ENCODE peak calls at places on chromosomes 2 and 18, in ten cellular contexts. One of them, this sample, is unnamed. For H3K4me1, the result is how much of the 10 kb centered on the place peaks cover.

GRCh38 chr2:203915256-203915655 is 21.3 kb upstream of the ICOS start:
- DNase-seq in heart right ventricle: no peak
- DNase-seq in CD8-positive, alpha-beta T cell: no peak
- DNase-seq in stomach: no peak
- DNase-seq in GM23338: no peak
- DNase-seq in endodermal cell: no peak
- DNase-seq in mammary epithelial cell: no peak
- DNase-seq in tibial nerve: no peak
- DNase-seq in transverse colon: no peak
- DNase-seq in BE2C: no peak
- DNase-seq in this sample: no peak

GRCh38 chr2:39546937-39547336 is 109.9 kb upstream of the MAP4K3 start:
- DNase-seq in GM23338: no peak
- DNase-seq in mammary epithelial cell: peak
- DNase-seq in heart right ventricle: no peak
- DNase-seq in BE2C: no peak
- DNase-seq in endodermal cell: no peak
- DNase-seq in transverse colon: no peak
- DNase-seq in stomach: no peak
- DNase-seq in tibial nerve: no peak
- DNase-seq in CD8-positive, alpha-beta T cell: no peak
- DNase-seq in this sample: no peak

GRCh38 chr2:49490710-49491109 is 336.4 kb upstream of the FSHR start:
- DNase-seq in endodermal cell: peak
- DNase-seq in tibial nerve: no peak
- DNase-seq in stomach: peak
- DNase-seq in transverse colon: peak
- DNase-seq in GM23338: peak
- DNase-seq in CD8-positive, alpha-beta T cell: no peak
- DNase-seq in mammary epithelial cell: peak
- DNase-seq in BE2C: peak
- DNase-seq in heart right ventricle: peak
- DNase-seq in this sample: peak

GRCh38 chr18:21134895-21135294 is 23.3 kb upstream of the ROCK1 start:
- DNase-seq in GM23338: no peak
- DNase-seq in endodermal cell: no peak
- DNase-seq in BE2C: no peak
- DNase-seq in stomach: no peak
- DNase-seq in CD8-positive, alpha-beta T cell: peak
- DNase-seq in mammary epithelial cell: peak
- DNase-seq in transverse colon: no peak
- DNase-seq in tibial nerve: no peak
- DNase-seq in heart right ventricle: no peak
- DNase-seq in this sample: no peak

GRCh38 chr2:40343904-40344303 is 108.0 kb downstream of the SLC8A1 start:
- DNase-seq in tibial nerve: no peak
- DNase-seq in endodermal cell: no peak
- DNase-seq in GM23338: no peak
- DNase-seq in heart right ventricle: no peak
- DNase-seq in BE2C: no peak
- DNase-seq in transverse colon: no peak
- DNase-seq in mammary epithelial cell: peak
- DNase-seq in CD8-positive, alpha-beta T cell: no peak
- DNase-seq in stomach: no peak
- DNase-seq in this sample: no peak

GRCh38 chr2:218880749-218881594 is at the start of gene WNT10A:
- DNase-seq in tibial nerve: no peak
- DNase-seq in mammary epithelial cell: no peak
- DNase-seq in heart right ventricle: no peak
- DNase-seq in transverse colon: no peak
- DNase-seq in BE2C: peak
- DNase-seq in stomach: no peak
- DNase-seq in endodermal cell: peak
- DNase-seq in CD8-positive, alpha-beta T cell: no peak
- DNase-seq in GM23338: peak
- DNase-seq in this sample: peak

GRCh38 chr18:2981212-2981728 is 31.7 kb downstream of the LPIN2 start:
- DNase-seq in transverse colon: no peak
- DNase-seq in BE2C: no peak
- DNase-seq in mammary epithelial cell: peak
- DNase-seq in GM23338: no peak
- DNase-seq in CD8-positive, alpha-beta T cell: no peak
- DNase-seq in endodermal cell: no peak
- DNase-seq in tibial nerve: no peak
- DNase-seq in stomach: no peak
- DNase-seq in heart right ventricle: no peak
- DNase-seq in this sample: no peak

GRCh38 chr18:37253424-37254255 is 312.0 kb downstream of the CELF4 start:
- DNase-seq in heart right ventricle: no peak
- DNase-seq in tibial nerve: no peak
- DNase-seq in CD8-positive, alpha-beta T cell: no peak
- DNase-seq in stomach: peak
- DNase-seq in GM23338: peak
- DNase-seq in transverse colon: no peak
- DNase-seq in BE2C: peak
- DNase-seq in endodermal cell: peak
- DNase-seq in mammary epithelial cell: no peak
- DNase-seq in this sample: no peak

GRCh38 chr2:145688156-145688555 is 1168.2 kb upstream of the ZEB2 start:
- DNase-seq in tibial nerve: no peak
- DNase-seq in transverse colon: no peak
- DNase-seq in heart right ventricle: no peak
- DNase-seq in CD8-positive, alpha-beta T cell: no peak
- DNase-seq in stomach: no peak
- DNase-seq in endodermal cell: no peak
- DNase-seq in GM23338: no peak
- DNase-seq in BE2C: no peak
- DNase-seq in mammary epithelial cell: no peak
- DNase-seq in this sample: no peak

GRCh38 chr2:171347591-171348032 is 86.2 kb downstream of the METTL8 start:
- DNase-seq in transverse colon: no peak
- DNase-seq in stomach: no peak
- DNase-seq in tibial nerve: no peak
- DNase-seq in BE2C: no peak
- DNase-seq in endodermal cell: no peak
- DNase-seq in GM23338: no peak
- DNase-seq in mammary epithelial cell: peak
- DNase-seq in heart right ventricle: no peak
- DNase-seq in CD8-positive, alpha-beta T cell: no peak
- DNase-seq in this sample: no peak

GRCh38 chr2:39504790-39505335 is 67.8 kb upstream of the MAP4K3 start:
- DNase-seq in endodermal cell: no peak
- DNase-seq in BE2C: no peak
- DNase-seq in transverse colon: no peak
- DNase-seq in stomach: no peak
- DNase-seq in CD8-positive, alpha-beta T cell: no peak
- DNase-seq in tibial nerve: no peak
- DNase-seq in heart right ventricle: no peak
- DNase-seq in GM23338: no peak
- DNase-seq in mammary epithelial cell: no peak
- DNase-seq in this sample: no peak

GRCh38 chr2:227188292-227188691 is 23.9 kb downstream of the COL4A3 start:
- DNase-seq in BE2C: no peak
- DNase-seq in heart right ventricle: peak
- DNase-seq in stomach: no peak
- DNase-seq in tibial nerve: no peak
- DNase-seq in GM23338: no peak
- DNase-seq in mammary epithelial cell: no peak
- DNase-seq in endodermal cell: no peak
- DNase-seq in CD8-positive, alpha-beta T cell: no peak
- DNase-seq in transverse colon: no peak
- DNase-seq in this sample: no peak

GRCh38 chr2:19933351-19933981 is 31.7 kb upstream of the TTC32 start:
- DNase-seq in endodermal cell: no peak
- DNase-seq in BE2C: no peak
- DNase-seq in tibial nerve: no peak
- DNase-seq in GM23338: no peak
- DNase-seq in heart right ventricle: no peak
- DNase-seq in transverse colon: no peak
- DNase-seq in stomach: no peak
- DNase-seq in CD8-positive, alpha-beta T cell: no peak
- DNase-seq in mammary epithelial cell: peak
- DNase-seq in this sample: no peak
- TF ChIP-seq CTCF in endodermal cell: no peak
- TF ChIP-seq CTCF in BE2C: no peak
- TF ChIP-seq CTCF in tibial nerve: no peak
- TF ChIP-seq CTCF in GM23338: no peak
- TF ChIP-seq CTCF in heart right ventricle: no peak
- TF ChIP-seq CTCF in transverse colon: no peak
- TF ChIP-seq CTCF in stomach: no peak
- TF ChIP-seq CTCF in CD8-positive, alpha-beta T cell: no peak
- TF ChIP-seq CTCF in mammary epithelial cell: no peak
- TF ChIP-seq CTCF in this sample: no peak

GRCh38 chr2:65374555-65374954 is 57.8 kb downstream of the SPRED2 start:
- DNase-seq in tibial nerve: no peak
- DNase-seq in heart right ventricle: no peak
- DNase-seq in transverse colon: no peak
- DNase-seq in endodermal cell: no peak
- DNase-seq in stomach: no peak
- DNase-seq in GM23338: no peak
- DNase-seq in BE2C: no peak
- DNase-seq in mammary epithelial cell: no peak
- DNase-seq in CD8-positive, alpha-beta T cell: no peak
- DNase-seq in this sample: no peak

GRCh38 chr2:65377556-65378307 is 54.7 kb downstream of the SPRED2 start:
- DNase-seq in heart right ventricle: no peak
- DNase-seq in GM23338: peak
- DNase-seq in mammary epithelial cell: peak
- DNase-seq in CD8-positive, alpha-beta T cell: no peak
- DNase-seq in BE2C: no peak
- DNase-seq in transverse colon: peak
- DNase-seq in tibial nerve: no peak
- DNase-seq in stomach: no peak
- DNase-seq in endodermal cell: peak
- DNase-seq in this sample: no peak

GRCh38 chr2:65374999-65375398 is 57.4 kb downstream of the SPRED2 start:
- DNase-seq in CD8-positive, alpha-beta T cell: no peak
- DNase-seq in tibial nerve: no peak
- DNase-seq in stomach: no peak
- DNase-seq in mammary epithelial cell: no peak
- DNase-seq in transverse colon: no peak
- DNase-seq in endodermal cell: no peak
- DNase-seq in GM23338: no peak
- DNase-seq in BE2C: no peak
- DNase-seq in heart right ventricle: no peak
- DNase-seq in this sample: no peak

GRCh38 chr2:65373365-65373918 is 59.0 kb downstream of the SPRED2 start:
- DNase-seq in tibial nerve: no peak
- DNase-seq in stomach: no peak
- DNase-seq in heart right ventricle: no peak
- DNase-seq in CD8-positive, alpha-beta T cell: no peak
- DNase-seq in BE2C: no peak
- DNase-seq in mammary epithelial cell: no peak
- DNase-seq in GM23338: no peak
- DNase-seq in transverse colon: no peak
- DNase-seq in endodermal cell: no peak
- DNase-seq in this sample: no peak

DNA sequence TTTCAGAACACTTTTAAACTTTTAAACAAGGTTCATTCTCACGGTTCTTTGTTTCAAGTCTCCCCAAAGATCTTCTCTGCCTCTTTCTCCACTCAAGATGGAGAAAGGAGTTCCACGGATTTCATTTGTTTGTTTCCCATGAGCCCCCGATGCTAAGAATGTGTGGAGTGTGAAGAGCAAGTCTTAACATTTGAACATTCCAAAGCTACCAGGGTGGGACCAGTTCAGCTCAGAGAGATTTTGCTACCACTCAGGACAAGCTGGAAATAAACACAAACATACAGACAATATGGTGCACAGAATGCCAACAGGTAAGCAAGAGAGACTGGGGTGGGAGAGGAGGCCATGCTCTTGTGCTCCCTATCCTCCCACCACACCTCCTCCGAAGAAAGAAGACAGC is 56.7 kb downstream of the SPRED2 start:
- DNase-seq in endodermal cell: no peak
- DNase-seq in tibial nerve: no peak
- DNase-seq in GM23338: no peak
- DNase-seq in CD8-positive, alpha-beta T cell: no peak
- DNase-seq in stomach: no peak
- DNase-seq in heart right ventricle: no peak
- DNase-seq in transverse colon: no peak
- DNase-seq in mammary epithelial cell: no peak
- DNase-seq in BE2C: no peak
- DNase-seq in this sample: no peak
- H3K4me1 ChIP-seq in endodermal cell: half or more
- H3K4me1 ChIP-seq in tibial nerve: half or more
- H3K4me1 ChIP-seq in GM23338: under half
- H3K4me1 ChIP-seq in CD8-positive, alpha-beta T cell: under half
- H3K4me1 ChIP-seq in stomach: under half
- H3K4me1 ChIP-seq in heart right ventricle: half or more
- H3K4me1 ChIP-seq in transverse colon: under half
- H3K4me1 ChIP-seq in mammary epithelial cell: half or more
- H3K4me1 ChIP-seq in BE2C: under half
- H3K4me1 ChIP-seq in this sample: under half

GRCh38 chr2:220300806-220301205 is 673.4 kb downstream of the SLC4A3 start:
- DNase-seq in mammary epithelial cell: peak
- DNase-seq in GM23338: no peak
- DNase-seq in transverse colon: no peak
- DNase-seq in heart right ventricle: no peak
- DNase-seq in BE2C: no peak
- DNase-seq in stomach: no peak
- DNase-seq in tibial nerve: no peak
- DNase-seq in endodermal cell: no peak
- DNase-seq in CD8-positive, alpha-beta T cell: no peak
- DNase-seq in this sample: no peak
- TF ChIP-seq CTCF in mammary epithelial cell: no peak
- TF ChIP-seq CTCF in GM23338: no peak
- TF ChIP-seq CTCF in transverse colon: no peak
- TF ChIP-seq CTCF in heart right ventricle: no peak
- TF ChIP-seq CTCF in BE2C: no peak
- TF ChIP-seq CTCF in stomach: no peak
- TF ChIP-seq CTCF in tibial nerve: no peak
- TF ChIP-seq CTCF in endodermal cell: no peak
- TF ChIP-seq CTCF in CD8-positive, alpha-beta T cell: no peak
- TF ChIP-seq CTCF in this sample: no peak

DNA sequence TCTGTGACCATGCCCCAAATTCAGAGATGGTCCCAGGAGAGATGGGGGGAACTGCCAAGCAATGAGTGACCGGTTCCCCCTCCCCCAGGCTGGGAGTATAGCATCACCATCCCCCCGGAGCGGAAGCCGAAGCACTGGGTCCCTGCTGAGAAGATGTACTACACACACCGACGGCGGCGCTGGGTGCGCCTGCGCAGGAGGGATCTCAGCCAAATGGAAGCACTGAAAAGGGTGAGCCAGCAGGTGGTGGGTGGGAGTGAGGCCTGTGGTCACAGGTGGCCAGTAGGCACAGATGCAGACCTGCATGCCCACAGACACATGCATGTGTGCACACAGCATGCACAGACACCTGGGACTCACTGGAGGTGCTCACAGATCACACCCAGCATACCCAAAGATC is 117.2 kb downstream of the DYSF start:
- DNase-seq in CD8-positive, alpha-beta T cell: no peak
- DNase-seq in transverse colon: no peak
- DNase-seq in stomach: no peak
- DNase-seq in BE2C: no peak
- DNase-seq in tibial nerve: no peak
- DNase-seq in endodermal cell: no peak
- DNase-seq in mammary epithelial cell: no peak
- DNase-seq in GM23338: no peak
- DNase-seq in heart right ventricle: no peak
- DNase-seq in this sample: no peak
- H3K4me1 ChIP-seq in CD8-positive, alpha-beta T cell: under half
- H3K4me1 ChIP-seq in transverse colon: under half
- H3K4me1 ChIP-seq in stomach: under half
- H3K4me1 ChIP-seq in BE2C: under half
- H3K4me1 ChIP-seq in tibial nerve: under half
- H3K4me1 ChIP-seq in endodermal cell: under half
- H3K4me1 ChIP-seq in mammary epithelial cell: under half
- H3K4me1 ChIP-seq in GM23338: under half
- H3K4me1 ChIP-seq in heart right ventricle: under half
- H3K4me1 ChIP-seq in this sample: under half

This sample was measured in mucosa of descending colon.